ENCODE peak calls at places on chromosomes 1 and 21, in six cellular contexts. One of them, this sample, is unnamed.

GRCh38 chr21:34509151-34509550 is 2.9 kb downstream of the KCNE1 start:
- DNase-seq in brain microvascular endothelial cell: no peak
- DNase-seq in IMR-90: no peak
- DNase-seq in breast epithelium: no peak
- DNase-seq in CD4-positive, alpha-beta memory T cell: no peak
- DNase-seq in cardiac fibroblast: no peak
- DNase-seq in this sample: no peak

GRCh38 chr1:32902535-32902920 is 1.3 kb upstream of the TMEM54 start:
- DNase-seq in breast epithelium: no peak
- DNase-seq in cardiac fibroblast: no peak
- DNase-seq in IMR-90: no peak
- DNase-seq in brain microvascular endothelial cell: no peak
- DNase-seq in CD4-positive, alpha-beta memory T cell: no peak
- DNase-seq in this sample: no peak

GRCh38 chr21:34511787-34512451 is at the start of gene KCNE1:
- DNase-seq in brain microvascular endothelial cell: no peak
- DNase-seq in cardiac fibroblast: peak
- DNase-seq in breast epithelium: no peak
- DNase-seq in CD4-positive, alpha-beta memory T cell: no peak
- DNase-seq in IMR-90: no peak
- DNase-seq in this sample: peak

GRCh38 chr21:36437745-36438128 is 42.2 kb downstream of the CLDN14 start:
- DNase-seq in breast epithelium: no peak
- DNase-seq in IMR-90: peak
- DNase-seq in CD4-positive, alpha-beta memory T cell: no peak
- DNase-seq in cardiac fibroblast: peak
- DNase-seq in brain microvascular endothelial cell: peak
- DNase-seq in this sample: no peak

GRCh38 chr1:201683397-201683796 is 144.5 kb downstream of the NAV1 start:
- DNase-seq in brain microvascular endothelial cell: no peak
- DNase-seq in cardiac fibroblast: no peak
- DNase-seq in CD4-positive, alpha-beta memory T cell: no peak
- DNase-seq in breast epithelium: no peak
- DNase-seq in IMR-90: no peak
- DNase-seq in this sample: no peak

GRCh38 chr1:7953850-7954609 is 7.5 kb upstream of the PARK7 start:
- DNase-seq in CD4-positive, alpha-beta memory T cell: peak
- DNase-seq in IMR-90: peak
- DNase-seq in breast epithelium: peak
- DNase-seq in cardiac fibroblast: peak
- DNase-seq in brain microvascular endothelial cell: peak
- DNase-seq in this sample: peak

GRCh38 chr1:24222778-24223177 is 35.7 kb upstream of the IFNLR1 start:
- DNase-seq in breast epithelium: no peak
- DNase-seq in IMR-90: no peak
- DNase-seq in cardiac fibroblast: no peak
- DNase-seq in CD4-positive, alpha-beta memory T cell: no peak
- DNase-seq in brain microvascular endothelial cell: no peak
- DNase-seq in this sample: no peak

GRCh38 chr1:25437672-25438071 is 7.0 kb downstream of the MACO1 start:
- DNase-seq in breast epithelium: no peak
- DNase-seq in brain microvascular endothelial cell: no peak
- DNase-seq in IMR-90: no peak
- DNase-seq in CD4-positive, alpha-beta memory T cell: no peak
- DNase-seq in cardiac fibroblast: no peak
- DNase-seq in this sample: no peak

GRCh38 chr1:198656500-198656932 is 17.7 kb downstream of the PTPRC start:
- DNase-seq in IMR-90: no peak
- DNase-seq in brain microvascular endothelial cell: no peak
- DNase-seq in breast epithelium: peak
- DNase-seq in CD4-positive, alpha-beta memory T cell: peak
- DNase-seq in cardiac fibroblast: peak
- DNase-seq in this sample: no peak

GRCh38 chr1:59446257-59446901 is 149.5 kb downstream of the FGGY start:
- DNase-seq in cardiac fibroblast: peak
- DNase-seq in breast epithelium: no peak
- DNase-seq in brain microvascular endothelial cell: peak
- DNase-seq in IMR-90: peak
- DNase-seq in CD4-positive, alpha-beta memory T cell: no peak
- DNase-seq in this sample: peak

GRCh38 chr1:87833158-87833557 is 504.5 kb downstream of the LMO4 start:
- DNase-seq in CD4-positive, alpha-beta memory T cell: no peak
- DNase-seq in IMR-90: peak
- DNase-seq in brain microvascular endothelial cell: peak
- DNase-seq in breast epithelium: no peak
- DNase-seq in cardiac fibroblast: peak
- DNase-seq in this sample: peak

GRCh38 chr1:94438692-94439276 is 20.6 kb downstream of the ABCD3 start:
- DNase-seq in CD4-positive, alpha-beta memory T cell: no peak
- DNase-seq in cardiac fibroblast: peak
- DNase-seq in breast epithelium: no peak
- DNase-seq in IMR-90: peak
- DNase-seq in brain microvascular endothelial cell: no peak
- DNase-seq in this sample: no peak

GRCh38 chr1:216830836-216831235 is 107.6 kb upstream of the ESRRG start:
- DNase-seq in breast epithelium: no peak
- DNase-seq in brain microvascular endothelial cell: no peak
- DNase-seq in IMR-90: no peak
- DNase-seq in CD4-positive, alpha-beta memory T cell: no peak
- DNase-seq in cardiac fibroblast: no peak
- DNase-seq in this sample: no peak

GRCh38 chr1:172898866-172899265 is 151.9 kb downstream of the TNFSF18 start:
- DNase-seq in IMR-90: peak
- DNase-seq in breast epithelium: no peak
- DNase-seq in cardiac fibroblast: peak
- DNase-seq in CD4-positive, alpha-beta memory T cell: no peak
- DNase-seq in brain microvascular endothelial cell: peak
- DNase-seq in this sample: no peak

GRCh38 chr1:46131093-46131492 is 1.3 kb downstream of the PIK3R3 start:
- DNase-seq in breast epithelium: no peak
- DNase-seq in cardiac fibroblast: peak
- DNase-seq in CD4-positive, alpha-beta memory T cell: no peak
- DNase-seq in brain microvascular endothelial cell: no peak
- DNase-seq in IMR-90: peak
- DNase-seq in this sample: no peak

GRCh38 chr1:175219774-175220173 is 27.2 kb upstream of the KIAA0040 start:
- DNase-seq in breast epithelium: no peak
- DNase-seq in brain microvascular endothelial cell: no peak
- DNase-seq in CD4-positive, alpha-beta memory T cell: no peak
- DNase-seq in cardiac fibroblast: no peak
- DNase-seq in IMR-90: no peak
- DNase-seq in this sample: no peak

GRCh38 chr1:234778215-234779159 is 168.5 kb upstream of the IRF2BP2 start:
- DNase-seq in IMR-90: no peak
- DNase-seq in breast epithelium: peak
- DNase-seq in brain microvascular endothelial cell: no peak
- DNase-seq in cardiac fibroblast: no peak
- DNase-seq in CD4-positive, alpha-beta memory T cell: no peak
- DNase-seq in this sample: no peak

GRCh38 chr1:97277891-97278662 is 556.5 kb downstream of the PTBP2 start:
- DNase-seq in CD4-positive, alpha-beta memory T cell: no peak
- DNase-seq in IMR-90: peak
- DNase-seq in breast epithelium: no peak
- DNase-seq in brain microvascular endothelial cell: no peak
- DNase-seq in cardiac fibroblast: peak
- DNase-seq in this sample: peak

GRCh38 chr1:113133038-113133437 is 60.0 kb downstream of the LRIG2 start:
- DNase-seq in CD4-positive, alpha-beta memory T cell: no peak
- DNase-seq in IMR-90: no peak
- DNase-seq in cardiac fibroblast: no peak
- DNase-seq in brain microvascular endothelial cell: no peak
- DNase-seq in breast epithelium: no peak
- DNase-seq in this sample: no peak

GRCh38 chr21:44874497-44875331 is 1.2 kb upstream of the PTTG1IP start:
- DNase-seq in CD4-positive, alpha-beta memory T cell: peak
- DNase-seq in cardiac fibroblast: no peak
- DNase-seq in brain microvascular endothelial cell: no peak
- DNase-seq in IMR-90: no peak
- DNase-seq in breast epithelium: peak
- DNase-seq in this sample: no peak

GRCh38 chr1:246577082-246577719 is 10.9 kb downstream of the CNST start:
- DNase-seq in cardiac fibroblast: no peak
- DNase-seq in IMR-90: no peak
- DNase-seq in breast epithelium: no peak
- DNase-seq in brain microvascular endothelial cell: no peak
- DNase-seq in CD4-positive, alpha-beta memory T cell: peak
- DNase-seq in this sample: no peak

GRCh38 chr1:183646780-183647179 is 6.3 kb downstream of the APOBEC4 start:
- DNase-seq in IMR-90: no peak
- DNase-seq in CD4-positive, alpha-beta memory T cell: no peak
- DNase-seq in breast epithelium: no peak
- DNase-seq in brain microvascular endothelial cell: no peak
- DNase-seq in cardiac fibroblast: no peak
- DNase-seq in this sample: no peak

GRCh38 chr1:19640363-19641316 is 3.5 kb upstream of the NBL1 start:
- DNase-seq in CD4-positive, alpha-beta memory T cell: no peak
- DNase-seq in brain microvascular endothelial cell: peak
- DNase-seq in breast epithelium: no peak
- DNase-seq in cardiac fibroblast: no peak
- DNase-seq in IMR-90: peak
- DNase-seq in this sample: no peak

GRCh38 chr1:93448292-93448982 is 519 bp downstream of the FNBP1L start:
- DNase-seq in brain microvascular endothelial cell: no peak
- DNase-seq in CD4-positive, alpha-beta memory T cell: peak
- DNase-seq in cardiac fibroblast: peak
- DNase-seq in IMR-90: no peak
- DNase-seq in breast epithelium: peak
- DNase-seq in this sample: no peak

GRCh38 chr21:32611471-32611997 is 643 bp downstream of the CFAP298 start:
- DNase-seq in brain microvascular endothelial cell: peak
- DNase-seq in CD4-positive, alpha-beta memory T cell: peak
- DNase-seq in breast epithelium: no peak
- DNase-seq in cardiac fibroblast: peak
- DNase-seq in IMR-90: peak
- DNase-seq in this sample: no peak

GRCh38 chr1:6489799-6490180 is 1.7 kb downstream of the PLEKHG5 start:
- DNase-seq in breast epithelium: no peak
- DNase-seq in cardiac fibroblast: peak
- DNase-seq in CD4-positive, alpha-beta memory T cell: peak
- DNase-seq in brain microvascular endothelial cell: peak
- DNase-seq in IMR-90: peak
- DNase-seq in this sample: no peak

GRCh38 chr1:93591833-93592635 is 89.6 kb downstream of the BCAR3 start:
- DNase-seq in breast epithelium: no peak
- DNase-seq in IMR-90: no peak
- DNase-seq in cardiac fibroblast: no peak
- DNase-seq in brain microvascular endothelial cell: no peak
- DNase-seq in CD4-positive, alpha-beta memory T cell: no peak
- DNase-seq in this sample: no peak

GRCh38 chr21:38913120-38913975 is 107.6 kb downstream of the ETS2 start:
- DNase-seq in cardiac fibroblast: peak
- DNase-seq in brain microvascular endothelial cell: no peak
- DNase-seq in IMR-90: peak
- DNase-seq in breast epithelium: peak
- DNase-seq in CD4-positive, alpha-beta memory T cell: no peak
- DNase-seq in this sample: peak

GRCh38 chr1:214506972-214507431 is 44.4 kb downstream of the PTPN14 start:
- DNase-seq in CD4-positive, alpha-beta memory T cell: no peak
- DNase-seq in IMR-90: no peak
- DNase-seq in brain microvascular endothelial cell: no peak
- DNase-seq in cardiac fibroblast: no peak
- DNase-seq in breast epithelium: no peak
- DNase-seq in this sample: no peak
- H3K4me3 ChIP-seq in CD4-positive, alpha-beta memory T cell: no peak
- H3K4me3 ChIP-seq in IMR-90: no peak
- H3K4me3 ChIP-seq in brain microvascular endothelial cell: no peak
- H3K4me3 ChIP-seq in cardiac fibroblast: no peak
- H3K4me3 ChIP-seq in breast epithelium: no peak
- H3K4me3 ChIP-seq in this sample: no peak

GRCh38 chr1:161478985-161479384 is 26.3 kb upstream of the FCGR2A start:
- DNase-seq in IMR-90: no peak
- DNase-seq in CD4-positive, alpha-beta memory T cell: no peak
- DNase-seq in cardiac fibroblast: no peak
- DNase-seq in brain microvascular endothelial cell: no peak
- DNase-seq in breast epithelium: no peak
- DNase-seq in this sample: no peak

DNA sequence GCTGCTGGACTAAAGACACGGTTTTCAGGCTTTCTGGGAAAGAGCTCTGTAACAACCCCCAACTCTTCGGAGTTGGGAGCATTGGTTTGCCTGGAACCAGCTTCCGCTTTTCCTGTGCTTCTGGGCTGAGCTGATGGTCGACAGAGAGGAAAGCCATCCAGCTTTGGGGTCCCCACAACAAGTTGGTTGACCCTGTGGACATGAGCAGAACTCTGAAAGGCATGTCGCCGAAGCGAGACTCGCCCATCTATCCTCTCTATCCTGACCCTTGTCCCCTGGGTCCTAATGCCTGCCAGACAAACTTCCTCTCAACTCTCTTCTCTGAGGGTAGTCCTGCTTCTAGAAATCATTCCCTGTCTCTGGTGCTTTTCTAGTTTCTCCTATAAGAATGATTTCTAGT is 31.9 kb upstream of the FCGR2A start:
- DNase-seq in breast epithelium: no peak
- DNase-seq in IMR-90: no peak
- DNase-seq in cardiac fibroblast: peak
- DNase-seq in CD4-positive, alpha-beta memory T cell: no peak
- DNase-seq in brain microvascular endothelial cell: no peak
- DNase-seq in this sample: no peak
- H3K4me3 ChIP-seq in breast epithelium: peak
- H3K4me3 ChIP-seq in IMR-90: peak
- H3K4me3 ChIP-seq in cardiac fibroblast: peak
- H3K4me3 ChIP-seq in CD4-positive, alpha-beta memory T cell: no peak
- H3K4me3 ChIP-seq in brain microvascular endothelial cell: peak
- H3K4me3 ChIP-seq in this sample: peak

GRCh38 chr1:211487082-211487481 is 4.9 kb downstream of the RD3 start:
- DNase-seq in breast epithelium: no peak
- DNase-seq in IMR-90: no peak
- DNase-seq in cardiac fibroblast: no peak
- DNase-seq in CD4-positive, alpha-beta memory T cell: no peak
- DNase-seq in brain microvascular endothelial cell: no peak
- DNase-seq in this sample: no peak
- H3K4me3 ChIP-seq in breast epithelium: no peak
- H3K4me3 ChIP-seq in IMR-90: no peak
- H3K4me3 ChIP-seq in cardiac fibroblast: no peak
- H3K4me3 ChIP-seq in CD4-positive, alpha-beta memory T cell: no peak
- H3K4me3 ChIP-seq in brain microvascular endothelial cell: no peak
- H3K4me3 ChIP-seq in this sample: no peak

DNA sequence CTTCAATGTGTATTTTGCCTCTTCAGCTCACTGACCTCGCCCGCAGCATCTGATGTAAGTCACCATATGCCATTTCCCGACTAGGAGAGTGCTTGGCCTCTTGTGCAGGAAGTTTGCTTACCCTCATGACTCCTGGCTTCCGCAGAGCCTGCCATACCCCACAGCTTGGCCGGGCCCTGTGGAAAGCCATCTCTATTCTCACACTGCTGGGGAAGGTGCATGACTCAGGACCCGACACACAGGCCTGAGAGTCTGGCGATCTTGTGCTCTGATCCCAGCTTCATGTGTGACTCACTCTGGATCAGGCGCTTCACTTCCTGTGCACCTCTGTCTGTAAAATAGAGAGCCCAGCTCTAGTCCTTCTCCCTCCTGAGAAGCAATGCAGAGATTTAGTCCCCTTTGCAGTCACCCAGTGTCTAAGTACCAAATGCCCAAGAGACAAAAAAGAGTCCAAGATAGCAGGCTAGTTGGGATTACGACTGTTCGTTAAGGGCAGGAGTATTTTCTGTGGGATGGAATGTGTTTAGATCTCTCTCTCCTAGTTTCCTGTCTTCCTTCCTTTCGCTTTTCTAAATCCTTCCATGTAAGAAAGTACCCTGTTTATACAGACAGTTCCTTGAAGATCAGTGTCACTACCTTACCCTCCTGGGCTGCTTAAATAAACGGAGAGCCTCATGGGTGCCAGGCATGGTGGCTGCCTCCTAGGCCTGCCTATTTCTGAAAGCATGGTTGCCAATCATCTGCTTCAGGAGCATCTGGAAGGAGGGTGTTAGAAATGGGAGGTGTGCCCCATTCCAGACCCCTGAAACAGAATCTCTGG is 62.8 kb upstream of the KIF26B start:
- DNase-seq in IMR-90: peak
- DNase-seq in breast epithelium: no peak
- DNase-seq in CD4-positive, alpha-beta memory T cell: no peak
- DNase-seq in cardiac fibroblast: peak
- DNase-seq in brain microvascular endothelial cell: peak
- DNase-seq in this sample: peak
- H3K4me3 ChIP-seq in IMR-90: no peak
- H3K4me3 ChIP-seq in breast epithelium: no peak
- H3K4me3 ChIP-seq in CD4-positive, alpha-beta memory T cell: no peak
- H3K4me3 ChIP-seq in cardiac fibroblast: no peak
- H3K4me3 ChIP-seq in brain microvascular endothelial cell: no peak
- H3K4me3 ChIP-seq in this sample: no peak

This sample was measured in skeletal muscle cell.